ENCODE peak calls at places on chromosome 7, in eight cellular contexts. One of them, this sample, is unnamed.

GRCh38 chr7:95608344-95609173 is 12.2 kb upstream of the PDK4 start:
- DNase-seq in cardiac fibroblast: peak
- DNase-seq in body of pancreas: peak
- DNase-seq in CD8-positive, alpha-beta T cell: no peak
- DNase-seq in colonic mucosa: peak
- DNase-seq in choroid plexus epithelial cell: peak
- DNase-seq in A549: peak
- DNase-seq in heart left ventricle: peak
- DNase-seq in this sample: peak

GRCh38 chr7:98755138-98755898 is 114.5 kb downstream of the TMEM130 start:
- DNase-seq in cardiac fibroblast: no peak
- DNase-seq in body of pancreas: no peak
- DNase-seq in CD8-positive, alpha-beta T cell: no peak
- DNase-seq in colonic mucosa: no peak
- DNase-seq in choroid plexus epithelial cell: no peak
- DNase-seq in A549: no peak
- DNase-seq in heart left ventricle: peak
- DNase-seq in this sample: no peak

GRCh38 chr7:93622036-93622714 is 47.7 kb upstream of the CALCR start:
- DNase-seq in cardiac fibroblast: peak
- DNase-seq in body of pancreas: peak
- DNase-seq in CD8-positive, alpha-beta T cell: no peak
- DNase-seq in colonic mucosa: no peak
- DNase-seq in choroid plexus epithelial cell: peak
- DNase-seq in A549: peak
- DNase-seq in heart left ventricle: no peak
- DNase-seq in this sample: peak

GRCh38 chr7:42492895-42493294 is 255.9 kb upstream of the GLI3 start:
- DNase-seq in cardiac fibroblast: no peak
- DNase-seq in body of pancreas: no peak
- DNase-seq in CD8-positive, alpha-beta T cell: no peak
- DNase-seq in colonic mucosa: no peak
- DNase-seq in choroid plexus epithelial cell: peak
- DNase-seq in A549: no peak
- DNase-seq in heart left ventricle: no peak
- DNase-seq in this sample: no peak

GRCh38 chr7:80940539-80941205 is 21.8 kb upstream of the SEMA3C start:
- DNase-seq in cardiac fibroblast: no peak
- DNase-seq in body of pancreas: no peak
- DNase-seq in CD8-positive, alpha-beta T cell: no peak
- DNase-seq in colonic mucosa: no peak
- DNase-seq in choroid plexus epithelial cell: peak
- DNase-seq in A549: peak
- DNase-seq in heart left ventricle: no peak
- DNase-seq in this sample: no peak

GRCh38 chr7:10412426-10413019 is 561.1 kb upstream of the PHF14 start:
- DNase-seq in cardiac fibroblast: peak
- DNase-seq in body of pancreas: peak
- DNase-seq in CD8-positive, alpha-beta T cell: no peak
- DNase-seq in colonic mucosa: peak
- DNase-seq in choroid plexus epithelial cell: peak
- DNase-seq in A549: peak
- DNase-seq in heart left ventricle: peak
- DNase-seq in this sample: peak

GRCh38 chr7:94190599-94191061 is 186.5 kb upstream of the BET1 start:
- DNase-seq in cardiac fibroblast: peak
- DNase-seq in body of pancreas: peak
- DNase-seq in CD8-positive, alpha-beta T cell: no peak
- DNase-seq in colonic mucosa: no peak
- DNase-seq in choroid plexus epithelial cell: peak
- DNase-seq in A549: peak
- DNase-seq in heart left ventricle: peak
- DNase-seq in this sample: no peak

GRCh38 chr7:106255246-106255645 is 29.5 kb downstream of the NAMPT start:
- DNase-seq in cardiac fibroblast: no peak
- DNase-seq in body of pancreas: no peak
- DNase-seq in CD8-positive, alpha-beta T cell: no peak
- DNase-seq in colonic mucosa: no peak
- DNase-seq in choroid plexus epithelial cell: no peak
- DNase-seq in A549: no peak
- DNase-seq in heart left ventricle: no peak
- DNase-seq in this sample: no peak

GRCh38 chr7:5388905-5389433 is 34.7 kb downstream of the TNRC18 start:
- DNase-seq in cardiac fibroblast: no peak
- DNase-seq in body of pancreas: no peak
- DNase-seq in CD8-positive, alpha-beta T cell: no peak
- DNase-seq in colonic mucosa: no peak
- DNase-seq in choroid plexus epithelial cell: no peak
- DNase-seq in A549: no peak
- DNase-seq in heart left ventricle: no peak
- DNase-seq in this sample: no peak

GRCh38 chr7:47552631-47553030 is 29.3 kb downstream of the TNS3 start:
- DNase-seq in cardiac fibroblast: peak
- DNase-seq in body of pancreas: no peak
- DNase-seq in CD8-positive, alpha-beta T cell: no peak
- DNase-seq in colonic mucosa: no peak
- DNase-seq in choroid plexus epithelial cell: peak
- DNase-seq in A549: no peak
- DNase-seq in heart left ventricle: no peak
- DNase-seq in this sample: no peak

GRCh38 chr7:36153571-36154097 is 580 bp downstream of the EEPD1 start:
- DNase-seq in cardiac fibroblast: no peak
- DNase-seq in body of pancreas: no peak
- DNase-seq in CD8-positive, alpha-beta T cell: peak
- DNase-seq in colonic mucosa: peak
- DNase-seq in choroid plexus epithelial cell: no peak
- DNase-seq in A549: no peak
- DNase-seq in heart left ventricle: peak
- DNase-seq in this sample: peak

GRCh38 chr7:28687631-28688030 is 270.5 kb downstream of the TRIL start:
- DNase-seq in cardiac fibroblast: no peak
- DNase-seq in body of pancreas: no peak
- DNase-seq in CD8-positive, alpha-beta T cell: no peak
- DNase-seq in colonic mucosa: no peak
- DNase-seq in choroid plexus epithelial cell: no peak
- DNase-seq in A549: no peak
- DNase-seq in heart left ventricle: no peak
- DNase-seq in this sample: no peak
- H3K4me3 ChIP-seq in cardiac fibroblast: no peak
- H3K4me3 ChIP-seq in body of pancreas: no peak
- H3K4me3 ChIP-seq in CD8-positive, alpha-beta T cell: no peak
- H3K4me3 ChIP-seq in colonic mucosa: no peak
- H3K4me3 ChIP-seq in choroid plexus epithelial cell: no peak
- H3K4me3 ChIP-seq in A549: no peak
- H3K4me3 ChIP-seq in heart left ventricle: peak
- H3K4me3 ChIP-seq in this sample: no peak

GRCh38 chr7:134019251-134019650 is 107.9 kb upstream of the LRGUK start:
- DNase-seq in cardiac fibroblast: no peak
- DNase-seq in body of pancreas: no peak
- DNase-seq in CD8-positive, alpha-beta T cell: no peak
- DNase-seq in colonic mucosa: no peak
- DNase-seq in choroid plexus epithelial cell: no peak
- DNase-seq in A549: no peak
- DNase-seq in heart left ventricle: no peak
- DNase-seq in this sample: no peak

GRCh38 chr7:134014935-134015334 is 112.2 kb upstream of the LRGUK start:
- DNase-seq in cardiac fibroblast: no peak
- DNase-seq in body of pancreas: no peak
- DNase-seq in CD8-positive, alpha-beta T cell: no peak
- DNase-seq in colonic mucosa: no peak
- DNase-seq in choroid plexus epithelial cell: peak
- DNase-seq in A549: no peak
- DNase-seq in heart left ventricle: no peak
- DNase-seq in this sample: no peak

GRCh38 chr7:134018321-134018720 is 108.8 kb upstream of the LRGUK start:
- DNase-seq in cardiac fibroblast: no peak
- DNase-seq in body of pancreas: no peak
- DNase-seq in CD8-positive, alpha-beta T cell: no peak
- DNase-seq in colonic mucosa: no peak
- DNase-seq in choroid plexus epithelial cell: no peak
- DNase-seq in A549: no peak
- DNase-seq in heart left ventricle: no peak
- DNase-seq in this sample: peak

GRCh38 chr7:134016942-134017303 is 110.2 kb upstream of the LRGUK start:
- DNase-seq in cardiac fibroblast: no peak
- DNase-seq in body of pancreas: no peak
- DNase-seq in CD8-positive, alpha-beta T cell: no peak
- DNase-seq in colonic mucosa: no peak
- DNase-seq in choroid plexus epithelial cell: no peak
- DNase-seq in A549: no peak
- DNase-seq in heart left ventricle: no peak
- DNase-seq in this sample: no peak

DNA sequence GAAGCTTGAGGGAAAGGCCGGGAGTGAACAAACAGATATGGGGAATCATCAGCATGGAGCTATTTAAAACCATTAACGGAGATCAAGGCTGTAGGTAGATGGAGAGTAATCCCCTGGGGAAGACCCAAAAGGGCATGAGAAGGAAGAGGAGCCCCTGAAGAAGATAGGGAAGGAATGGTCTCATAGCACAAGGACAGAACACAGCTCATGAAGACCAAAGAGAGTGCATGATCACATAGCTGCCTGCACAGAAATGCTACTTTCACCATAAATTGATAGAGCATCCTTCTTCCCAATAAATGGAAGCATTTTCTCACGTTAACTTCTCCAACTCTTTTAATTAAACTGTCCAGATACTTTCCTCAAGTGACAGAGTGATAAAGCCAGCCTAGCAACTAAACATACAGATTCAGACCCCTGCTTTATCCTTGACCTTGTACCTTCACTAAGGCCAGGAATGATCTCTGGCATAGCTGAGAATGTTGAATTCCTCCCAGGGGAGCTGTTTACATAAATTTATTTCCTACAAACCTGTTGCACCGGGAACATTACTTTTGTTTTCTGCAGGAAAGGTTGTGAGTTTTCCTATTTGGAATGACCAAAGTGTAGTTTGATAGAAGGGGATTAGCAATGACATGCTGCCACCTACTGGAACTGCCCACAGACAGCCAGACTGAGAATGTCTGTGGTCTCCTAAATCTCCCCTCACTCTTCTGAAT is 110.8 kb upstream of the LRGUK start:
- DNase-seq in cardiac fibroblast: peak
- DNase-seq in body of pancreas: peak
- DNase-seq in CD8-positive, alpha-beta T cell: no peak
- DNase-seq in colonic mucosa: peak
- DNase-seq in choroid plexus epithelial cell: peak
- DNase-seq in A549: peak
- DNase-seq in heart left ventricle: peak
- DNase-seq in this sample: peak
- TF ChIP-seq CTCF in cardiac fibroblast: peak
- TF ChIP-seq CTCF in body of pancreas: peak
- TF ChIP-seq CTCF in CD8-positive, alpha-beta T cell: no peak
- TF ChIP-seq CTCF in colonic mucosa: peak
- TF ChIP-seq CTCF in choroid plexus epithelial cell: peak
- TF ChIP-seq CTCF in A549: peak
- TF ChIP-seq CTCF in heart left ventricle: peak
- TF ChIP-seq CTCF in this sample: peak

GRCh38 chr7:114922652-114923402 is 933 bp downstream of the MDFIC start:
- DNase-seq in cardiac fibroblast: peak
- DNase-seq in body of pancreas: peak
- DNase-seq in CD8-positive, alpha-beta T cell: peak
- DNase-seq in colonic mucosa: peak
- DNase-seq in choroid plexus epithelial cell: peak
- DNase-seq in A549: peak
- DNase-seq in heart left ventricle: peak
- DNase-seq in this sample: peak

GRCh38 chr7:114925443-114925842 is 3.5 kb downstream of the MDFIC start:
- DNase-seq in cardiac fibroblast: no peak
- DNase-seq in body of pancreas: no peak
- DNase-seq in CD8-positive, alpha-beta T cell: no peak
- DNase-seq in colonic mucosa: no peak
- DNase-seq in choroid plexus epithelial cell: no peak
- DNase-seq in A549: no peak
- DNase-seq in heart left ventricle: no peak
- DNase-seq in this sample: no peak

GRCh38 chr7:114923403-114923713 is 1.5 kb downstream of the MDFIC start:
- DNase-seq in cardiac fibroblast: no peak
- DNase-seq in body of pancreas: no peak
- DNase-seq in CD8-positive, alpha-beta T cell: no peak
- DNase-seq in colonic mucosa: no peak
- DNase-seq in choroid plexus epithelial cell: no peak
- DNase-seq in A549: no peak
- DNase-seq in heart left ventricle: no peak
- DNase-seq in this sample: no peak

GRCh38 chr7:114922151-114922651 is 307 bp downstream of the MDFIC start:
- DNase-seq in cardiac fibroblast: peak
- DNase-seq in body of pancreas: peak
- DNase-seq in CD8-positive, alpha-beta T cell: peak
- DNase-seq in colonic mucosa: peak
- DNase-seq in choroid plexus epithelial cell: peak
- DNase-seq in A549: peak
- DNase-seq in heart left ventricle: peak
- DNase-seq in this sample: peak

DNA sequence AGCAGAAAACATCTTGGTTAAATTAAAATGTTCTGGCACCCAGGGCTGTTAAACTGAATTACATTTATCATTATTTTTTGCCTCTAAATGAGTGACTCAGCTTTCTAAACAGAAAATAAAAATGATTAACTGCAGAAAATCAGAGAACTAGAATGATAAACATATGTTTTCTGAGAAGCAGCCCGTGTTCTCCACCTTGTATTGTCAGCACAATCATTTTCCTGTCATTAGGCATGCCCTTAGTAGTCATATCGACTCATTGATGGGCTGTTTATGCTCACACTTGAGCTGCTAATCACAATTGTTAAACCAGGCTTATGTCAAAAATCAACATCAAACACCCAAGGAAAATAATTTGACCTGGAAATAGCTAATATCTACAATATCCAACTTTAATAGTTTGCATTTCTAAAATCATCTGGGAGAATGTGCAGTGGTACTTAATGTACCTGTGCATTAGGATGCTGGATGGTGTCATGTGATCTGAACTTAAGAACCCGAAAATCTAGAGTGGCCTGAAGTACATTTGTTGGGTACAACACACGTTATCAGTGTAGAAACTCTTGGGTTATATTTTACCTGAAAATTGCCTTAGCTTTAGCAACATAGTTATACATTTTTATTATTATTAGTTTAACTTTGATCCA is 2.3 kb downstream of the MDFIC start:
- DNase-seq in cardiac fibroblast: no peak
- DNase-seq in body of pancreas: no peak
- DNase-seq in CD8-positive, alpha-beta T cell: no peak
- DNase-seq in colonic mucosa: no peak
- DNase-seq in choroid plexus epithelial cell: no peak
- DNase-seq in A549: no peak
- DNase-seq in heart left ventricle: no peak
- DNase-seq in this sample: no peak
- H3K4me3 ChIP-seq in cardiac fibroblast: no peak
- H3K4me3 ChIP-seq in body of pancreas: no peak
- H3K4me3 ChIP-seq in CD8-positive, alpha-beta T cell: peak
- H3K4me3 ChIP-seq in colonic mucosa: peak
- H3K4me3 ChIP-seq in choroid plexus epithelial cell: peak
- H3K4me3 ChIP-seq in A549: no peak
- H3K4me3 ChIP-seq in heart left ventricle: peak
- H3K4me3 ChIP-seq in this sample: no peak

DNA sequence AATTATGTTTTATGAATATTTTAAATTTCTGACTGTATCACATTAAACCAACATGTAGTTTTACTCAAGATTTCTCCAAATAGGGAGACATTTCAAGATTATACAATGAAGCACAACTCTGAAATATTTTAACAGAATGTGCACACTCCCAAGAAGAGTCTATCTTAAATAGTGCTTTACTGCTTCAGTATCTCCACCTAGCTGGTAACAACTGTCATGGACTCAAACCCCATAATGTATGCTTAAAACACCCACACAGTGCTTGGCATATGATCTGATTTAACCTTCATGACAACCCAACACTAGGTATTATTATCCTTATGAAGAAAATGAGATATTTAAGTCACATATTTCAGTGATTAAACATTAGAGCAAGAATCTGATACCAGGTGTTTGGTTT is 45.9 kb downstream of the ASZ1 start:
- DNase-seq in cardiac fibroblast: no peak
- DNase-seq in body of pancreas: no peak
- DNase-seq in CD8-positive, alpha-beta T cell: no peak
- DNase-seq in colonic mucosa: no peak
- DNase-seq in choroid plexus epithelial cell: peak
- DNase-seq in A549: peak
- DNase-seq in heart left ventricle: no peak
- DNase-seq in this sample: no peak
- TF ChIP-seq CTCF in cardiac fibroblast: no peak
- TF ChIP-seq CTCF in body of pancreas: no peak
- TF ChIP-seq CTCF in CD8-positive, alpha-beta T cell: no peak
- TF ChIP-seq CTCF in colonic mucosa: no peak
- TF ChIP-seq CTCF in choroid plexus epithelial cell: no peak
- TF ChIP-seq CTCF in A549: no peak
- TF ChIP-seq CTCF in heart left ventricle: no peak
- TF ChIP-seq CTCF in this sample: no peak

This sample was measured in testis.